ENCODE peak calls at places on chromosomes 3 and 15, in seven cellular contexts. D, U, Q, I, S, F and M are unnamed samples.

GRCh38 chr3:62065985-62066693 is 307.2 kb downstream of the FEZF2 start:
- DNase-seq in F (no peak), S (no peak), U (no peak), Q (no peak), D (no peak), I (no peak), M (no peak)

GRCh38 chr15:40307421-40308165 is at the start of gene PLCB2:
- DNase-seq in S (peak; percentile 18), U (no peak), F (no peak), Q (peak; percentile 76), D (peak; percentile 12), I (no peak), M (peak; percentile 41)

GRCh38 chr15:58453931-58454793 is 22.4 kb downstream of the LIPC start:
- DNase-seq in Q (no peak), I (no peak), S (no peak), U (no peak), D (no peak), F (no peak), M (no peak)

GRCh38 chr3:192063570-192063969 is 602.6 kb downstream of the PYDC2 start:
- DNase-seq in Q (peak; percentile 66), F (no peak), I (no peak), D (no peak), S (peak; percentile 79), U (no peak), M (no peak)

GRCh38 chr15:45023659-45024320 is 795 bp downstream of the SORD start:
- DNase-seq in S (peak; percentile 3), D (peak; percentile 11), F (no peak), U (no peak), I (no peak), Q (no peak), M (no peak)

GRCh38 chr3:73255609-73256029 is 194.2 kb downstream of the EBLN2 start:
- DNase-seq in U (no peak), F (peak; percentile 42), I (peak; percentile 78), S (no peak), D (no peak), Q (no peak), M (no peak)

GRCh38 chr3:112778298-112779008 is 68.2 kb downstream of the CD200R1L start:
- DNase-seq in U (no peak), Q (no peak), S (no peak), D (no peak), F (no peak), I (no peak), M (no peak)

GRCh38 chr3:54870423-54870822 is 57.4 kb downstream of the LRTM1 start:
- DNase-seq in Q (no peak), S (peak; percentile 10), D (no peak), I (no peak), U (no peak), F (no peak), M (peak; percentile 23)

GRCh38 chr3:150090877-150091276 is 120.2 kb upstream of the PFN2 start:
- DNase-seq in Q (no peak), S (no peak), F (no peak), U (no peak), I (no peak), D (no peak), M (no peak)

GRCh38 chr15:74320358-74321247 is 46.8 kb downstream of the CYP11A1 start:
- DNase-seq in U (no peak), F (peak; percentile 13), I (no peak), Q (peak; percentile 64), D (peak; percentile 40), S (peak; percentile 43), M (peak; percentile 73)

GRCh38 chr15:63037996-63038720 is 4.4 kb upstream of the TPM1 start:
- DNase-seq in U (no peak), S (no peak), I (no peak), Q (no peak), F (no peak), D (no peak), M (no peak)

GRCh38 chr3:70813306-70813705 is 500.9 kb upstream of the MDFIC2 start:
- DNase-seq in U (no peak), F (no peak), S (no peak), Q (no peak), I (no peak), D (no peak), M (no peak)

GRCh38 chr3:127710473-127710941 is 37.8 kb downstream of the ABTB1 start:
- DNase-seq in S (no peak), F (no peak), Q (peak; percentile 21), D (no peak), U (no peak), I (no peak), M (no peak)

GRCh38 chr3:152656207-152657001 is 178.5 kb upstream of the P2RY1 start:
- DNase-seq in S (no peak), U (no peak), Q (no peak), D (no peak), F (no peak), I (no peak), M (no peak)

GRCh38 chr15:65184305-65184943 is 718 bp downstream of the CLPX start:
- DNase-seq in U (peak; percentile 35), D (no peak), S (peak; percentile 58), Q (peak; percentile 65), F (no peak), I (peak; percentile 14), M (peak; percentile 52)

GRCh38 chr3:45762647-45763330 is 33.5 kb downstream of the SLC6A20 start:
- DNase-seq in U (no peak), Q (no peak), F (no peak), D (no peak), I (no peak), S (no peak), M (no peak)

GRCh38 chr15:80778621-80778963 is 578 bp upstream of the CEMIP start:
- DNase-seq in I (no peak), D (no peak), S (no peak), Q (no peak), U (no peak), F (no peak), M (no peak)

GRCh38 chr3:197165890-197166289 is 132.5 kb downstream of the DLG1 start:
- DNase-seq in D (no peak), Q (no peak), U (no peak), F (no peak), S (no peak), I (no peak), M (no peak)

GRCh38 chr3:159788291-159788690 is 200.3 kb upstream of the IL12A start:
- DNase-seq in D (no peak), I (no peak), F (no peak), U (no peak), S (no peak), Q (no peak), M (no peak)

GRCh38 chr3:156843071-156843808 is 17.1 kb downstream of the LEKR1 start:
- DNase-seq in F (no peak), U (no peak), S (no peak), D (peak; percentile 69), I (no peak), Q (no peak), M (no peak)

GRCh38 chr3:84439476-84439875 is 519.3 kb upstream of the CADM2 start:
- DNase-seq in F (no peak), U (no peak), D (no peak), S (no peak), I (no peak), Q (no peak), M (no peak)

GRCh38 chr3:138588445-138588844 is 5.6 kb downstream of the CEP70 start:
- DNase-seq in I (no peak), F (no peak), Q (no peak), S (no peak), D (no peak), U (no peak), M (no peak)